ENCODE peak calls at places on chromosomes 4 and X, in eight cellular contexts. V is right lobe of liver, R is Caco-2, W is activated T-cell treated with anti-CD3 and anti-CD28 coated beads for 48 hours, A is HT1080, Q is NAMALWA, U is H9, L is T-helper 1 cell. K is an unnamed sample.
A peak's percentile ranks its signal among the peaks of the same experiment; 100 is the strongest.

GRCh38 chr4:82618321-82618720 is 56.5 kb upstream of the TMEM150C start:
- DNase-seq in V (no peak), R (no peak), W (no peak), A (no peak), Q (no peak), U (no peak), L (no peak), K (no peak)

GRCh38 chr4:37434469-37434868 is 189.9 kb downstream of the NWD2 start:
- DNase-seq in V (no peak), R (no peak), W (no peak), A (peak; percentile 23), Q (no peak), U (no peak), L (no peak), K (peak; percentile 30)

GRCh38 chr4:124277691-124278090 is 434.8 kb downstream of the ANKRD50 start:
- DNase-seq in V (no peak), R (no peak), W (no peak), A (no peak), Q (no peak), U (no peak), L (no peak), K (peak; percentile 25)

GRCh38 chrX:2325076-2325784 is 175.5 kb downstream of the DHRSX start:
- DNase-seq in V (peak; percentile 76), R (no peak), W (no peak), A (no peak), Q (peak; percentile 91), U (peak; percentile 33), L (no peak), K (no peak)

GRCh38 chr4:78846258-78846657 is 70.1 kb downstream of the BMP2K start:
- DNase-seq in V (no peak), R (no peak), W (no peak), A (no peak), Q (no peak), U (no peak), L (no peak), K (no peak)

GRCh38 chr4:86033171-86033570 is 326.7 kb downstream of the MAPK10 start:
- DNase-seq in V (no peak), R (no peak), W (no peak), A (peak; percentile 81), Q (no peak), U (no peak), L (no peak), K (peak; percentile 86)

GRCh38 chr4:1047976-1048780 is 36.8 kb downstream of the FGFRL1 start:
- DNase-seq in V (peak; percentile 51), R (peak; percentile 25), W (no peak), A (no peak), Q (no peak), U (peak; percentile 29), L (no peak), K (no peak)

GRCh38 chr4:7206385-7206784 is 14.0 kb downstream of the SORCS2 start:
- DNase-seq in V (no peak), R (no peak), W (no peak), A (peak; percentile 73), Q (no peak), U (no peak), L (no peak), K (peak; percentile 71)

GRCh38 chr4:25032126-25032525 is 1.4 kb upstream of the LGI2 start:
- DNase-seq in V (no peak), R (no peak), W (no peak), A (no peak), Q (no peak), U (no peak), L (no peak), K (peak; percentile 15)

GRCh38 chrX:30887721-30888120 is 1.3 kb downstream of the TAB3 start:
- DNase-seq in V (no peak), R (no peak), W (peak; percentile 37), A (no peak), Q (no peak), U (no peak), L (no peak), K (no peak)

GRCh38 chr4:142351958-142352357 is 494.1 kb downstream of the INPP4B start:
- DNase-seq in V (no peak), R (no peak), W (no peak), A (no peak), Q (no peak), U (no peak), L (no peak), K (no peak)

GRCh38 chr4:77613267-77613666 is 7.6 kb downstream of the CXCL13 start:
- DNase-seq in V (no peak), R (no peak), W (no peak), A (no peak), Q (no peak), U (no peak), L (no peak), K (no peak)

GRCh38 chr4:24054910-24055309 is 165.1 kb upstream of the PPARGC1A start:
- DNase-seq in V (no peak), R (no peak), W (no peak), A (no peak), Q (no peak), U (no peak), L (no peak), K (no peak)

GRCh38 chr4:168857009-168857408 is 153.0 kb downstream of the CBR4 start:
- DNase-seq in V (no peak), R (no peak), W (no peak), A (no peak), Q (no peak), U (no peak), L (no peak), K (no peak)

GRCh38 chr4:113825272-113825671 is 63.7 kb upstream of the CAMK2D start:
- DNase-seq in V (no peak), R (no peak), W (no peak), A (no peak), Q (peak; percentile 19), U (no peak), L (no peak), K (no peak)

GRCh38 chr4:102449751-102450352 is 51.3 kb upstream of the NFKB1 start:
- DNase-seq in V (no peak), R (peak; percentile 43), W (peak; percentile 18), A (peak; percentile 56), Q (peak; percentile 83), U (peak; percentile 34), L (no peak), K (peak; percentile 61)

GRCh38 chrX:1242901-1243402 is 25.7 kb upstream of the CSF2RA start:
- DNase-seq in V (no peak), R (peak; percentile 41), W (peak; percentile 22), A (no peak), Q (no peak), U (peak; percentile 43), L (no peak), K (peak; percentile 67)

GRCh38 chr4:1500231-1500965 is 94.2 kb upstream of the NKX1-1 start:
- DNase-seq in V (peak; percentile 48), R (peak; percentile 23), W (no peak), A (no peak), Q (peak; percentile 11), U (no peak), L (no peak), K (no peak)

GRCh38 chrX:54449929-54450328 is 9.7 kb downstream of the TSR2 start:
- DNase-seq in V (no peak), R (no peak), W (no peak), A (no peak), Q (no peak), U (no peak), L (no peak), K (no peak)

GRCh38 chr4:158134257-158134656 is 38.6 kb downstream of the GASK1B start:
- DNase-seq in V (no peak), R (no peak), W (no peak), A (no peak), Q (no peak), U (no peak), L (no peak), K (no peak)

GRCh38 chr4:81627617-81628016 is 155.9 kb upstream of the RASGEF1B start:
- DNase-seq in V (no peak), R (no peak), W (no peak), A (no peak), Q (no peak), U (no peak), L (no peak), K (no peak)

GRCh38 chrX:72095370-72095769 is 36.3 kb downstream of the RTL5 start:
- DNase-seq in V (no peak), R (no peak), W (no peak), A (no peak), Q (no peak), U (no peak), L (no peak), K (no peak)

GRCh38 chr4:79213702-79214101 is 112.2 kb downstream of the NAA11 start:
- DNase-seq in V (no peak), R (no peak), W (no peak), A (no peak), Q (no peak), U (no peak), L (no peak), K (no peak)

GRCh38 chr4:184355111-184355604 is 119.2 kb downstream of the IRF2 start:
- DNase-seq in V (no peak), R (no peak), W (no peak), A (peak; percentile 95), Q (peak; percentile 59), U (peak; percentile 19), L (no peak), K (peak; percentile 91)

GRCh38 chr4:176638992-176639391 is 153.7 kb downstream of the VEGFC start:
- DNase-seq in V (no peak), R (no peak), W (no peak), A (peak; percentile 15), Q (no peak), U (no peak), L (no peak), K (no peak)

GRCh38 chr4:82621212-82621611 is 59.4 kb upstream of the TMEM150C start:
- DNase-seq in V (no peak), R (no peak), W (no peak), A (no peak), Q (no peak), U (no peak), L (no peak), K (no peak)